ENCODE peak calls at places on chromosomes 16 and 17, in four cellular contexts. One of them, this sample, is unnamed.

GRCh38 chr16:16067127-16067526 is 117.7 kb downstream of the ABCC1 start:
- DNase-seq in prostate gland: no peak
- DNase-seq in IMR-90: peak
- DNase-seq in uterus: no peak
- DNase-seq in this sample: no peak

GRCh38 chr16:70466812-70467090 is 12.4 kb downstream of the FCSK start:
- DNase-seq in IMR-90: no peak
- DNase-seq in uterus: no peak
- DNase-seq in prostate gland: no peak
- DNase-seq in this sample: no peak

GRCh38 chr17:50939795-50940684 is 73.9 kb upstream of the TOB1 start:
- DNase-seq in prostate gland: no peak
- DNase-seq in IMR-90: no peak
- DNase-seq in uterus: no peak
- DNase-seq in this sample: no peak

GRCh38 chr17:35046740-35047283 is 16.7 kb downstream of the RFFL start:
- DNase-seq in IMR-90: peak
- DNase-seq in uterus: no peak
- DNase-seq in prostate gland: no peak
- DNase-seq in this sample: peak

GRCh38 chr17:7238418-7239090 is 703 bp downstream of the PHF23 start:
- DNase-seq in uterus: no peak
- DNase-seq in IMR-90: no peak
- DNase-seq in prostate gland: no peak
- DNase-seq in this sample: peak

GRCh38 chr17:8960325-8961144 is 5.0 kb downstream of the PIK3R5 start:
- DNase-seq in prostate gland: no peak
- DNase-seq in uterus: no peak
- DNase-seq in IMR-90: no peak
- DNase-seq in this sample: no peak

GRCh38 chr17:43832168-43832975 is 574 bp downstream of the MPP3 start:
- DNase-seq in uterus: peak
- DNase-seq in prostate gland: peak
- DNase-seq in IMR-90: peak
- DNase-seq in this sample: peak

GRCh38 chr17:55463600-55463999 is 42.0 kb upstream of the MMD start:
- DNase-seq in uterus: no peak
- DNase-seq in prostate gland: no peak
- DNase-seq in IMR-90: no peak
- DNase-seq in this sample: no peak

GRCh38 chr17:42392664-42393415 is 4.6 kb upstream of the STAT3 start:
- DNase-seq in prostate gland: no peak
- DNase-seq in uterus: no peak
- DNase-seq in IMR-90: no peak
- DNase-seq in this sample: no peak

GRCh38 chr16:1055557-1055924 is 17.0 kb upstream of the SSTR5 start:
- DNase-seq in uterus: no peak
- DNase-seq in IMR-90: no peak
- DNase-seq in prostate gland: no peak
- DNase-seq in this sample: no peak

DNA sequence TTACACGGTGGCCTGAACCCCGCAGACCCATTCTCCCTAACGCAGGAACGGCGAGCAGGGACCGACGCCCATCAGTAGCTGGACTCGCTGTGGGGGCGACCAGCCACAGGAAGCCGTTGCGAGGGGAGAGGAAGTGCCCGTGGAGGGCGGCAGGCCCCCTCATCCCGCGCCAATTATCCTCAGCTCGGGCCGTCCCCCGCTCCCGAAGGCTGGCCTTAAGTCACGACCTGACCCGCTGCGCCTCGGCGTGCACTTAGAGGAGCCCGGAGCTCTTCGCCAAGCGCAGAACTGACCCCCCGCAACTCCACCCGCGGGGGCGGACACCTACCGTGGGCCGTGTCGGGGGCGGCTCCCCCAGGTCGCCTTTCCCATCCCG is 401 bp downstream of the ARL16 start:
- DNase-seq in uterus: no peak
- DNase-seq in IMR-90: peak
- DNase-seq in prostate gland: no peak
- DNase-seq in this sample: no peak
- H3K4me3 ChIP-seq in uterus: peak
- H3K4me3 ChIP-seq in IMR-90: peak
- H3K4me3 ChIP-seq in prostate gland: peak
- H3K4me3 ChIP-seq in this sample: peak

GRCh38 chr16:57300387-57301125 is 16.1 kb upstream of the PLLP start:
- DNase-seq in IMR-90: peak
- DNase-seq in prostate gland: peak
- DNase-seq in uterus: peak
- DNase-seq in this sample: peak
- TF ChIP-seq POLR2A in IMR-90: peak
- TF ChIP-seq POLR2A in prostate gland: peak
- TF ChIP-seq POLR2A in uterus: peak
- TF ChIP-seq POLR2A in this sample: peak

GRCh38 chr16:4663756-4664465 is 29.5 kb upstream of the NUDT16L1 start:
- DNase-seq in uterus: no peak
- DNase-seq in IMR-90: no peak
- DNase-seq in prostate gland: no peak
- DNase-seq in this sample: no peak
- H3K4me3 ChIP-seq in uterus: no peak
- H3K4me3 ChIP-seq in IMR-90: no peak
- H3K4me3 ChIP-seq in prostate gland: no peak
- H3K4me3 ChIP-seq in this sample: no peak

GRCh38 chr16:89052824-89053724 is 40.6 kb upstream of the ACSF3 start:
- DNase-seq in uterus: no peak
- DNase-seq in IMR-90: peak
- DNase-seq in prostate gland: peak
- DNase-seq in this sample: no peak
- TF ChIP-seq POLR2A in uterus: no peak
- TF ChIP-seq POLR2A in IMR-90: no peak
- TF ChIP-seq POLR2A in prostate gland: peak
- TF ChIP-seq POLR2A in this sample: no peak

This sample was measured in endothelial cell of umbilical vein.